ENCODE peak calls at places on chromosome 7, in five cellular contexts. One of them, this sample, is unnamed.

GRCh38 chr7:50729962-50730361 is 52.7 kb downstream of the GRB10 start:
- DNase-seq in psoas muscle: no peak
- DNase-seq in nephron progenitor cell: no peak
- DNase-seq in Calu3: no peak
- DNase-seq in AG08396: no peak
- DNase-seq in this sample: no peak

GRCh38 chr7:3107228-3107763 is 63.6 kb upstream of the CARD11 start:
- DNase-seq in AG08396: no peak
- DNase-seq in Calu3: peak
- DNase-seq in nephron progenitor cell: no peak
- DNase-seq in psoas muscle: no peak
- DNase-seq in this sample: no peak

GRCh38 chr7:154777489-154777888 is 225.4 kb downstream of the PAXIP1 start:
- DNase-seq in psoas muscle: no peak
- DNase-seq in nephron progenitor cell: no peak
- DNase-seq in AG08396: no peak
- DNase-seq in Calu3: no peak
- DNase-seq in this sample: no peak

GRCh38 chr7:149202831-149203231 is 7.5 kb downstream of the ZNF282 start:
- DNase-seq in Calu3: no peak
- DNase-seq in psoas muscle: peak
- DNase-seq in AG08396: peak
- DNase-seq in nephron progenitor cell: no peak
- DNase-seq in this sample: no peak

GRCh38 chr7:47786557-47787248 is 161.6 kb downstream of the PKD1L1 start:
- DNase-seq in psoas muscle: peak
- DNase-seq in AG08396: peak
- DNase-seq in nephron progenitor cell: peak
- DNase-seq in Calu3: peak
- DNase-seq in this sample: peak

GRCh38 chr7:131899271-131900030 is 343.0 kb upstream of the PODXL start:
- DNase-seq in AG08396: no peak
- DNase-seq in Calu3: no peak
- DNase-seq in nephron progenitor cell: no peak
- DNase-seq in psoas muscle: no peak
- DNase-seq in this sample: no peak

GRCh38 chr7:98283887-98284222 is 2.4 kb downstream of the BRI3 start:
- DNase-seq in Calu3: no peak
- DNase-seq in AG08396: no peak
- DNase-seq in psoas muscle: no peak
- DNase-seq in nephron progenitor cell: no peak
- DNase-seq in this sample: no peak

GRCh38 chr7:105776068-105776790 is 100.2 kb downstream of the ATXN7L1 start:
- DNase-seq in psoas muscle: peak
- DNase-seq in Calu3: peak
- DNase-seq in AG08396: peak
- DNase-seq in nephron progenitor cell: peak
- DNase-seq in this sample: no peak

GRCh38 chr7:134209322-134210015 is 82.3 kb downstream of the LRGUK start:
- DNase-seq in psoas muscle: no peak
- DNase-seq in Calu3: no peak
- DNase-seq in AG08396: no peak
- DNase-seq in nephron progenitor cell: no peak
- DNase-seq in this sample: no peak

GRCh38 chr7:28018446-28018845 is 162.1 kb downstream of the JAZF1 start:
- DNase-seq in psoas muscle: no peak
- DNase-seq in nephron progenitor cell: no peak
- DNase-seq in Calu3: no peak
- DNase-seq in AG08396: no peak
- DNase-seq in this sample: no peak

GRCh38 chr7:158827411-158828342 is 1.6 kb downstream of the ESYT2 start:
- DNase-seq in psoas muscle: no peak
- DNase-seq in nephron progenitor cell: no peak
- DNase-seq in AG08396: no peak
- DNase-seq in Calu3: no peak
- DNase-seq in this sample: no peak

GRCh38 chr7:82534687-82535086 is 91.1 kb upstream of the CACNA2D1 start:
- DNase-seq in AG08396: peak
- DNase-seq in Calu3: peak
- DNase-seq in nephron progenitor cell: no peak
- DNase-seq in psoas muscle: no peak
- DNase-seq in this sample: no peak

GRCh38 chr7:26199301-26200112 is 1.0 kb downstream of the HNRNPA2B1 start:
- DNase-seq in Calu3: peak
- DNase-seq in AG08396: peak
- DNase-seq in nephron progenitor cell: peak
- DNase-seq in psoas muscle: peak
- DNase-seq in this sample: no peak

GRCh38 chr7:103106336-103107070 is 31.6 kb downstream of the ARMC10 start:
- DNase-seq in AG08396: no peak
- DNase-seq in Calu3: no peak
- DNase-seq in psoas muscle: no peak
- DNase-seq in nephron progenitor cell: peak
- DNase-seq in this sample: no peak

GRCh38 chr7:40019558-40019957 is 69.5 kb downstream of the CDK13 start:
- DNase-seq in psoas muscle: no peak
- DNase-seq in nephron progenitor cell: no peak
- DNase-seq in Calu3: no peak
- DNase-seq in AG08396: no peak
- DNase-seq in this sample: no peak

GRCh38 chr7:45181286-45181960 is 23.8 kb downstream of the RAMP3 start:
- DNase-seq in AG08396: no peak
- DNase-seq in nephron progenitor cell: no peak
- DNase-seq in psoas muscle: peak
- DNase-seq in Calu3: no peak
- DNase-seq in this sample: no peak

GRCh38 chr7:11753441-11753840 is 78.6 kb downstream of the THSD7A start:
- DNase-seq in Calu3: no peak
- DNase-seq in psoas muscle: no peak
- DNase-seq in AG08396: no peak
- DNase-seq in nephron progenitor cell: no peak
- DNase-seq in this sample: no peak

GRCh38 chr7:33048257-33048656 is 14.3 kb downstream of the NT5C3A start:
- DNase-seq in psoas muscle: no peak
- DNase-seq in nephron progenitor cell: no peak
- DNase-seq in Calu3: no peak
- DNase-seq in AG08396: no peak
- DNase-seq in this sample: no peak

GRCh38 chr7:10677668-10678232 is 295.9 kb upstream of the PHF14 start:
- DNase-seq in AG08396: no peak
- DNase-seq in Calu3: no peak
- DNase-seq in psoas muscle: no peak
- DNase-seq in nephron progenitor cell: no peak
- DNase-seq in this sample: no peak

GRCh38 chr7:102389810-102390209 is 6.4 kb upstream of the PRKRIP1 start:
- DNase-seq in psoas muscle: no peak
- DNase-seq in nephron progenitor cell: no peak
- DNase-seq in Calu3: no peak
- DNase-seq in AG08396: no peak
- DNase-seq in this sample: no peak

GRCh38 chr7:123004931-123005330 is 9.4 kb upstream of the TAS2R16 start:
- DNase-seq in Calu3: no peak
- DNase-seq in AG08396: no peak
- DNase-seq in psoas muscle: no peak
- DNase-seq in nephron progenitor cell: no peak
- DNase-seq in this sample: no peak

GRCh38 chr7:112668561-112668960 is 121.6 kb downstream of the TMEM168 start:
- DNase-seq in psoas muscle: no peak
- DNase-seq in AG08396: no peak
- DNase-seq in nephron progenitor cell: no peak
- DNase-seq in Calu3: no peak
- DNase-seq in this sample: no peak

GRCh38 chr7:38262545-38262944 is 10.9 kb downstream of the TARP start:
- DNase-seq in nephron progenitor cell: no peak
- DNase-seq in Calu3: no peak
- DNase-seq in AG08396: no peak
- DNase-seq in psoas muscle: no peak
- DNase-seq in this sample: no peak

GRCh38 chr7:50939026-50939425 is 156.3 kb upstream of the GRB10 start:
- DNase-seq in Calu3: no peak
- DNase-seq in nephron progenitor cell: no peak
- DNase-seq in AG08396: peak
- DNase-seq in psoas muscle: no peak
- DNase-seq in this sample: no peak

GRCh38 chr7:34281260-34281659 is 375.9 kb downstream of the BMPER start:
- DNase-seq in psoas muscle: no peak
- DNase-seq in AG08396: no peak
- DNase-seq in nephron progenitor cell: no peak
- DNase-seq in Calu3: peak
- DNase-seq in this sample: no peak

GRCh38 chr7:156014808-156015207 is 202.5 kb upstream of the SHH start:
- DNase-seq in psoas muscle: no peak
- DNase-seq in AG08396: no peak
- DNase-seq in nephron progenitor cell: no peak
- DNase-seq in Calu3: no peak
- DNase-seq in this sample: no peak

GRCh38 chr7:22109761-22110160 is 164.1 kb upstream of the CDCA7L start:
- DNase-seq in nephron progenitor cell: peak
- DNase-seq in Calu3: peak
- DNase-seq in AG08396: peak
- DNase-seq in psoas muscle: peak
- DNase-seq in this sample: peak

GRCh38 chr7:114901771-114902170 is 20.1 kb upstream of the MDFIC start:
- DNase-seq in Calu3: peak
- DNase-seq in psoas muscle: no peak
- DNase-seq in AG08396: no peak
- DNase-seq in nephron progenitor cell: no peak
- DNase-seq in this sample: no peak

GRCh38 chr7:135943266-135943889 is 33.8 kb downstream of the MTPN start:
- DNase-seq in nephron progenitor cell: no peak
- DNase-seq in Calu3: no peak
- DNase-seq in AG08396: no peak
- DNase-seq in psoas muscle: no peak
- DNase-seq in this sample: no peak

GRCh38 chr7:111198255-111198654 is 107.3 kb downstream of the LRRN3 start:
- DNase-seq in nephron progenitor cell: no peak
- DNase-seq in AG08396: peak
- DNase-seq in psoas muscle: no peak
- DNase-seq in Calu3: peak
- DNase-seq in this sample: no peak

GRCh38 chr7:108592633-108593277 is 23.1 kb downstream of the DNAJB9 start:
- DNase-seq in AG08396: no peak
- DNase-seq in psoas muscle: no peak
- DNase-seq in Calu3: peak
- DNase-seq in nephron progenitor cell: peak
- DNase-seq in this sample: no peak

GRCh38 chr7:22849662-22850061 is 27.0 kb upstream of the TOMM7 start:
- DNase-seq in nephron progenitor cell: no peak
- DNase-seq in Calu3: no peak
- DNase-seq in AG08396: no peak
- DNase-seq in psoas muscle: no peak
- DNase-seq in this sample: no peak

GRCh38 chr7:138632384-138632783 is 68.8 kb downstream of the SVOPL start:
- DNase-seq in AG08396: no peak
- DNase-seq in psoas muscle: no peak
- DNase-seq in Calu3: no peak
- DNase-seq in nephron progenitor cell: no peak
- DNase-seq in this sample: no peak

GRCh38 chr7:140212100-140212881 is 35.5 kb upstream of the KDM7A start:
- DNase-seq in AG08396: no peak
- DNase-seq in psoas muscle: no peak
- DNase-seq in Calu3: no peak
- DNase-seq in nephron progenitor cell: no peak
- DNase-seq in this sample: no peak

GRCh38 chr7:33087356-33087755 is 21.8 kb downstream of the RP9 start:
- DNase-seq in Calu3: no peak
- DNase-seq in nephron progenitor cell: no peak
- DNase-seq in AG08396: no peak
- DNase-seq in psoas muscle: no peak
- DNase-seq in this sample: no peak

GRCh38 chr7:8963722-8964121 is 530.3 kb downstream of the NXPH1 start:
- DNase-seq in nephron progenitor cell: no peak
- DNase-seq in psoas muscle: no peak
- DNase-seq in AG08396: no peak
- DNase-seq in Calu3: no peak
- DNase-seq in this sample: no peak

GRCh38 chr7:105672820-105673219 is 91.5 kb upstream of the EFCAB10 start:
- DNase-seq in psoas muscle: no peak
- DNase-seq in AG08396: no peak
- DNase-seq in Calu3: no peak
- DNase-seq in nephron progenitor cell: no peak
- DNase-seq in this sample: no peak

GRCh38 chr7:139095194-139095659 is 14.3 kb downstream of the ZC3HAV1 start:
- DNase-seq in nephron progenitor cell: no peak
- DNase-seq in Calu3: no peak
- DNase-seq in psoas muscle: peak
- DNase-seq in AG08396: no peak
- DNase-seq in this sample: no peak

GRCh38 chr7:34060548-34060947 is 155.2 kb downstream of the BMPER start:
- DNase-seq in psoas muscle: no peak
- DNase-seq in AG08396: no peak
- DNase-seq in Calu3: no peak
- DNase-seq in nephron progenitor cell: no peak
- DNase-seq in this sample: no peak

This sample was measured in omental fat pad.